ENCODE peak calls at places on chromosomes 1 and 21, in four cellular contexts. One of them, this sample, is unnamed.

GRCh38 chr1:1211541-1212511 is 2.1 kb downstream of the TNFRSF4 start:
- DNase-seq in SK-MEL-5: no peak
- DNase-seq in fibroblast of lung: no peak
- DNase-seq in mucosa of gallbladder: no peak
- DNase-seq in this sample: no peak

GRCh38 chr1:236689713-236690569 is 3.6 kb downstream of the ACTN2 start:
- DNase-seq in SK-MEL-5: peak
- DNase-seq in fibroblast of lung: no peak
- DNase-seq in mucosa of gallbladder: no peak
- DNase-seq in this sample: no peak

GRCh38 chr1:59229138-59229537 is 67.8 kb upstream of the FGGY start:
- DNase-seq in SK-MEL-5: no peak
- DNase-seq in fibroblast of lung: no peak
- DNase-seq in mucosa of gallbladder: no peak
- DNase-seq in this sample: no peak

GRCh38 chr1:5907386-5907785 is 84.8 kb downstream of the NPHP4 start:
- DNase-seq in SK-MEL-5: no peak
- DNase-seq in fibroblast of lung: no peak
- DNase-seq in mucosa of gallbladder: no peak
- DNase-seq in this sample: no peak

GRCh38 chr1:89557954-89558353 is 33.3 kb downstream of the LRRC8B start:
- DNase-seq in SK-MEL-5: no peak
- DNase-seq in fibroblast of lung: no peak
- DNase-seq in mucosa of gallbladder: no peak
- DNase-seq in this sample: no peak

GRCh38 chr1:20633190-20634064 is at the start of gene PINK1:
- DNase-seq in SK-MEL-5: peak
- DNase-seq in fibroblast of lung: peak
- DNase-seq in mucosa of gallbladder: peak
- DNase-seq in this sample: peak

GRCh38 chr1:35509558-35509957 is 47.6 kb downstream of the KIAA0319L start:
- DNase-seq in SK-MEL-5: no peak
- DNase-seq in fibroblast of lung: no peak
- DNase-seq in mucosa of gallbladder: no peak
- DNase-seq in this sample: no peak

GRCh38 chr1:109444376-109444775 is 18.1 kb upstream of the PSMA5 start:
- DNase-seq in SK-MEL-5: no peak
- DNase-seq in fibroblast of lung: no peak
- DNase-seq in mucosa of gallbladder: no peak
- DNase-seq in this sample: no peak

GRCh38 chr1:32455958-32456357 is 8.9 kb upstream of the ZBTB8B start:
- DNase-seq in SK-MEL-5: no peak
- DNase-seq in fibroblast of lung: no peak
- DNase-seq in mucosa of gallbladder: no peak
- DNase-seq in this sample: no peak

GRCh38 chr1:187691439-187691838 is 862.7 kb downstream of the PLA2G4A start:
- DNase-seq in SK-MEL-5: no peak
- DNase-seq in fibroblast of lung: peak
- DNase-seq in mucosa of gallbladder: no peak
- DNase-seq in this sample: peak

GRCh38 chr21:46391773-46392172 is 66.9 kb upstream of the DIP2A start:
- DNase-seq in SK-MEL-5: no peak
- DNase-seq in fibroblast of lung: no peak
- DNase-seq in mucosa of gallbladder: no peak
- DNase-seq in this sample: no peak

GRCh38 chr1:198556969-198557368 is 16.5 kb upstream of the ATP6V1G3 start:
- DNase-seq in SK-MEL-5: no peak
- DNase-seq in fibroblast of lung: no peak
- DNase-seq in mucosa of gallbladder: peak
- DNase-seq in this sample: no peak

GRCh38 chr1:8554956-8555534 is 237.1 kb downstream of the SLC45A1 start:
- DNase-seq in SK-MEL-5: peak
- DNase-seq in fibroblast of lung: peak
- DNase-seq in mucosa of gallbladder: no peak
- DNase-seq in this sample: peak

GRCh38 chr1:83508485-83509151 is 490.3 kb downstream of the TTLL7 start:
- DNase-seq in SK-MEL-5: peak
- DNase-seq in fibroblast of lung: peak
- DNase-seq in mucosa of gallbladder: peak
- DNase-seq in this sample: peak

GRCh38 chr1:224894915-224895314 is 34.6 kb upstream of the DNAH14 start:
- DNase-seq in SK-MEL-5: peak
- DNase-seq in fibroblast of lung: peak
- DNase-seq in mucosa of gallbladder: no peak
- DNase-seq in this sample: no peak

GRCh38 chr1:32888134-32888533 is 1.8 kb downstream of the HPCA start:
- DNase-seq in SK-MEL-5: no peak
- DNase-seq in fibroblast of lung: no peak
- DNase-seq in mucosa of gallbladder: no peak
- DNase-seq in this sample: no peak

GRCh38 chr1:208207388-208208131 is 36.6 kb downstream of the PLXNA2 start:
- DNase-seq in SK-MEL-5: no peak
- DNase-seq in fibroblast of lung: peak
- DNase-seq in mucosa of gallbladder: peak
- DNase-seq in this sample: peak

GRCh38 chr1:19009882-19010321 is 53.4 kb upstream of the IFFO2 start:
- DNase-seq in SK-MEL-5: no peak
- DNase-seq in fibroblast of lung: peak
- DNase-seq in mucosa of gallbladder: no peak
- DNase-seq in this sample: peak

GRCh38 chr21:41507521-41508414 is at the start of gene TMPRSS2:
- DNase-seq in SK-MEL-5: no peak
- DNase-seq in fibroblast of lung: no peak
- DNase-seq in mucosa of gallbladder: peak
- DNase-seq in this sample: no peak

This sample was measured in brain microvascular endothelial cell.